ENCODE peak calls at places on chromosomes 6 and 20, in seven cellular contexts. E, T, Z, L, H, C and K are unnamed samples.

GRCh38 chr6:170199716-170200115 is 91.2 kb downstream of the DLL1 start:
- DNase-seq in E (no peak), T (no peak), Z (no peak), L (no peak), H (no peak), C (no peak), K (no peak)

GRCh38 chr6:380234-381218 is 11.0 kb upstream of the IRF4 start:
- DNase-seq in E (no peak), T (no peak), Z (no peak), L (no peak), H (no peak), C (no peak), K (no peak)

GRCh38 chr6:154710689-154711088 is 22.5 kb upstream of the SCAF8 start:
- DNase-seq in E (no peak), T (no peak), Z (no peak), L (no peak), H (no peak), C (no peak), K (no peak)

GRCh38 chr6:157650261-157650640 is 172.8 kb upstream of the SNX9 start:
- DNase-seq in E (no peak), T (no peak), Z (no peak), L (no peak), H (no peak), C (no peak), K (no peak)

GRCh38 chr20:24423794-24424307 is 45.6 kb upstream of the SYNDIG1 start:
- DNase-seq in E (no peak), T (no peak), Z (no peak), L (no peak), H (no peak), C (no peak), K (no peak)

GRCh38 chr6:161486903-161487531 is 213.2 kb upstream of the AGPAT4 start:
- DNase-seq in E (no peak), T (no peak), Z (no peak), L (no peak), H (no peak), C (no peak), K (no peak)

GRCh38 chr6:104855507-104855906 is 4.2 kb downstream of the HACE1 start:
- DNase-seq in E (no peak), T (no peak), Z (no peak), L (no peak), H (no peak), C (no peak), K (no peak)

GRCh38 chr20:8431538-8432434 is 299.7 kb downstream of the PLCB1 start:
- DNase-seq in E (no peak), T (peak), Z (peak), L (no peak), H (no peak), C (no peak), K (no peak)

GRCh38 chr6:156795825-156796224 is 18.6 kb downstream of the ARID1B start:
- DNase-seq in E (no peak), T (no peak), Z (no peak), L (no peak), H (no peak), C (no peak), K (no peak)

GRCh38 chr20:19897891-19898290 is 119.3 kb upstream of the NAA20 start:
- DNase-seq in E (no peak), T (no peak), Z (no peak), L (no peak), H (no peak), C (no peak), K (no peak)

GRCh38 chr6:11460837-11461661 is 76.5 kb upstream of the TMEM170B start:
- DNase-seq in E (no peak), T (no peak), Z (no peak), L (no peak), H (peak), C (no peak), K (no peak)